ENCODE peak calls at places on chromosomes 6 and 20, in eight cellular contexts. E, B, D, Z, P, S, Y and Q are unnamed samples.

GRCh38 chr6:163759542-163759941 is 345.0 kb downstream of the QKI start:
- DNase-seq in S (no peak), B (no peak), Z (no peak), Y (peak; percentile 2), E (no peak), P (no peak), D (no peak), Q (no peak)

GRCh38 chr20:2619961-2620595 is 32.4 kb upstream of the NOP56 start:
- DNase-seq in S (no peak), Y (peak; percentile 26), E (no peak), P (no peak), D (no peak), B (no peak), Z (no peak), Q (no peak)

GRCh38 chr20:57543754-57544153 is 17.2 kb upstream of the PCK1 start:
- DNase-seq in Z (no peak), B (no peak), Y (no peak), E (no peak), P (no peak), S (no peak), D (no peak), Q (no peak)

GRCh38 chr6:36946526-36946925 is 8.0 kb upstream of the PI16 start:
- DNase-seq in E (no peak), P (peak; percentile 52), S (no peak), Y (no peak), D (no peak), B (no peak), Z (no peak), Q (no peak)

GRCh38 chr20:52859156-52859887 is 112.8 kb upstream of the TSHZ2 start:
- DNase-seq in B (no peak), S (no peak), P (no peak), Z (no peak), D (peak; percentile 63), Y (peak; percentile 16), E (no peak), Q (no peak)

GRCh38 chr20:16001286-16001685 is 572.0 kb downstream of the KIF16B start:
- DNase-seq in D (no peak), Z (no peak), E (no peak), B (no peak), P (no peak), S (no peak), Y (no peak), Q (no peak)

GRCh38 chr6:33437666-33438065 is 16.7 kb upstream of the ZBTB9 start:
- DNase-seq in B (no peak), D (no peak), S (no peak), E (no peak), Z (peak; percentile 9), P (no peak), Y (no peak), Q (no peak)

GRCh38 chr6:149990672-149991402 is 27.1 kb downstream of the ULBP1 start:
- DNase-seq in E (no peak), B (peak; percentile 36), D (no peak), Z (peak; percentile 68), Y (no peak), S (no peak), P (no peak), Q (peak; percentile 6)

GRCh38 chr6:80205404-80205803 is 98.9 kb downstream of the BCKDHB start:
- DNase-seq in E (no peak), D (no peak), S (no peak), Z (no peak), B (no peak), Y (no peak), P (no peak), Q (no peak)

GRCh38 chr20:45293041-45294002 is 13.3 kb upstream of the RBPJL start:
- DNase-seq in P (peak; percentile 95), S (peak; percentile 56), Z (peak; percentile 86), E (peak; percentile 56), B (peak; percentile 75), D (peak; percentile 68), Y (peak; percentile 88), Q (peak; percentile 79)

GRCh38 chr20:35286899-35287508 is 2.4 kb upstream of the EIF6 start:
- DNase-seq in E (no peak), Z (no peak), Y (no peak), S (no peak), B (no peak), D (no peak), P (no peak), Q (no peak)

GRCh38 chr20:20211274-20211987 is 156.5 kb upstream of the INSM1 start:
- DNase-seq in P (no peak), E (no peak), B (no peak), Y (peak; percentile 39), S (no peak), D (peak; percentile 35), Z (no peak), Q (no peak)

GRCh38 chr6:151380848-151381205 is 10.5 kb downstream of the ZBTB2 start:
- DNase-seq in Y (no peak), Z (no peak), P (no peak), D (no peak), S (no peak), E (no peak), B (no peak), Q (no peak)

GRCh38 chr6:47519279-47519678 is 41.7 kb downstream of the CD2AP start:
- DNase-seq in B (no peak), S (no peak), P (no peak), D (no peak), Z (no peak), Y (no peak), E (no peak), Q (no peak)

GRCh38 chr6:166691199-166691598 is 64.1 kb upstream of the RPS6KA2 start:
- DNase-seq in Y (no peak), D (peak; percentile 56), E (no peak), B (no peak), S (no peak), Z (no peak), P (no peak), Q (no peak)